ENCODE peak calls at places on chromosomes 4 and X, in ten cellular contexts. One of them, this sample, is unnamed.

GRCh38 chr4:151287409-151287808 is 10.4 kb downstream of the PRSS48 start:
- DNase-seq in upper lobe of right lung: no peak
- DNase-seq in OCI-LY7: no peak
- DNase-seq in right atrium auricular region: no peak
- DNase-seq in AG04449: no peak
- DNase-seq in H9: no peak
- DNase-seq in progenitor cell of endocrine pancreas: no peak
- DNase-seq in CD8-positive, alpha-beta T cell: no peak
- DNase-seq in CD4-positive, alpha-beta T cell: no peak
- DNase-seq in Peyer's patch: no peak
- DNase-seq in this sample: no peak

GRCh38 chr4:7581477-7581876 is 146.7 kb upstream of the PSAPL1 start:
- DNase-seq in upper lobe of right lung: no peak
- DNase-seq in OCI-LY7: peak
- DNase-seq in right atrium auricular region: no peak
- DNase-seq in AG04449: no peak
- DNase-seq in H9: peak
- DNase-seq in progenitor cell of endocrine pancreas: peak
- DNase-seq in CD8-positive, alpha-beta T cell: peak
- DNase-seq in CD4-positive, alpha-beta T cell: no peak
- DNase-seq in Peyer's patch: no peak
- DNase-seq in this sample: no peak

GRCh38 chr4:57342406-57342805 is 232.2 kb upstream of the IGFBP7 start:
- DNase-seq in upper lobe of right lung: no peak
- DNase-seq in OCI-LY7: no peak
- DNase-seq in right atrium auricular region: no peak
- DNase-seq in AG04449: no peak
- DNase-seq in H9: no peak
- DNase-seq in progenitor cell of endocrine pancreas: no peak
- DNase-seq in CD8-positive, alpha-beta T cell: no peak
- DNase-seq in CD4-positive, alpha-beta T cell: no peak
- DNase-seq in Peyer's patch: no peak
- DNase-seq in this sample: no peak

GRCh38 chrX:109312757-109313156 is 169.1 kb downstream of the GUCY2F start:
- DNase-seq in upper lobe of right lung: no peak
- DNase-seq in OCI-LY7: no peak
- DNase-seq in right atrium auricular region: no peak
- DNase-seq in AG04449: no peak
- DNase-seq in H9: no peak
- DNase-seq in progenitor cell of endocrine pancreas: no peak
- DNase-seq in CD8-positive, alpha-beta T cell: no peak
- DNase-seq in CD4-positive, alpha-beta T cell: no peak
- DNase-seq in Peyer's patch: no peak
- DNase-seq in this sample: no peak

GRCh38 chr4:9898596-9899345 is 117.3 kb downstream of the DRD5 start:
- DNase-seq in upper lobe of right lung: no peak
- DNase-seq in OCI-LY7: no peak
- DNase-seq in right atrium auricular region: peak
- DNase-seq in AG04449: no peak
- DNase-seq in H9: peak
- DNase-seq in progenitor cell of endocrine pancreas: peak
- DNase-seq in CD8-positive, alpha-beta T cell: no peak
- DNase-seq in CD4-positive, alpha-beta T cell: no peak
- DNase-seq in Peyer's patch: no peak
- DNase-seq in this sample: peak

GRCh38 chr4:151922306-151922705 is 161.5 kb upstream of the GATB start:
- DNase-seq in upper lobe of right lung: no peak
- DNase-seq in OCI-LY7: no peak
- DNase-seq in right atrium auricular region: no peak
- DNase-seq in AG04449: no peak
- DNase-seq in H9: no peak
- DNase-seq in progenitor cell of endocrine pancreas: no peak
- DNase-seq in CD8-positive, alpha-beta T cell: no peak
- DNase-seq in CD4-positive, alpha-beta T cell: no peak
- DNase-seq in Peyer's patch: no peak
- DNase-seq in this sample: no peak

GRCh38 chrX:141928432-141928831 is 24.7 kb downstream of the MAGEC1 start:
- DNase-seq in upper lobe of right lung: no peak
- DNase-seq in OCI-LY7: no peak
- DNase-seq in right atrium auricular region: no peak
- DNase-seq in AG04449: no peak
- DNase-seq in H9: no peak
- DNase-seq in progenitor cell of endocrine pancreas: no peak
- DNase-seq in CD8-positive, alpha-beta T cell: no peak
- DNase-seq in CD4-positive, alpha-beta T cell: no peak
- DNase-seq in Peyer's patch: no peak
- DNase-seq in this sample: no peak

GRCh38 chrX:19579485-19579884 is 64.2 kb upstream of the MAP3K15 start:
- DNase-seq in upper lobe of right lung: no peak
- DNase-seq in OCI-LY7: no peak
- DNase-seq in right atrium auricular region: no peak
- DNase-seq in AG04449: no peak
- DNase-seq in H9: no peak
- DNase-seq in progenitor cell of endocrine pancreas: no peak
- DNase-seq in CD8-positive, alpha-beta T cell: no peak
- DNase-seq in CD4-positive, alpha-beta T cell: no peak
- DNase-seq in Peyer's patch: no peak
- DNase-seq in this sample: no peak

GRCh38 chr4:137558951-137559350 is 26.7 kb upstream of the PCDH18 start:
- DNase-seq in upper lobe of right lung: no peak
- DNase-seq in OCI-LY7: no peak
- DNase-seq in right atrium auricular region: no peak
- DNase-seq in AG04449: peak
- DNase-seq in H9: no peak
- DNase-seq in progenitor cell of endocrine pancreas: no peak
- DNase-seq in CD8-positive, alpha-beta T cell: no peak
- DNase-seq in CD4-positive, alpha-beta T cell: no peak
- DNase-seq in Peyer's patch: no peak
- DNase-seq in this sample: peak

GRCh38 chrX:70168238-70169188 is 8.8 kb upstream of the DGAT2L6 start:
- DNase-seq in upper lobe of right lung: no peak
- DNase-seq in OCI-LY7: peak
- DNase-seq in right atrium auricular region: no peak
- DNase-seq in AG04449: peak
- DNase-seq in H9: peak
- DNase-seq in progenitor cell of endocrine pancreas: no peak
- DNase-seq in CD8-positive, alpha-beta T cell: no peak
- DNase-seq in CD4-positive, alpha-beta T cell: no peak
- DNase-seq in Peyer's patch: no peak
- DNase-seq in this sample: peak

GRCh38 chr4:95549246-95550138 is 719 bp upstream of the UNC5C start:
- DNase-seq in upper lobe of right lung: peak
- DNase-seq in OCI-LY7: no peak
- DNase-seq in right atrium auricular region: peak
- DNase-seq in AG04449: no peak
- DNase-seq in H9: peak
- DNase-seq in progenitor cell of endocrine pancreas: peak
- DNase-seq in CD8-positive, alpha-beta T cell: no peak
- DNase-seq in CD4-positive, alpha-beta T cell: no peak
- DNase-seq in Peyer's patch: peak
- DNase-seq in this sample: peak

GRCh38 chr4:71772592-71772991 is 11.3 kb downstream of the GC start:
- DNase-seq in upper lobe of right lung: no peak
- DNase-seq in OCI-LY7: no peak
- DNase-seq in right atrium auricular region: no peak
- DNase-seq in AG04449: no peak
- DNase-seq in H9: no peak
- DNase-seq in progenitor cell of endocrine pancreas: no peak
- DNase-seq in CD8-positive, alpha-beta T cell: no peak
- DNase-seq in CD4-positive, alpha-beta T cell: no peak
- DNase-seq in Peyer's patch: no peak
- DNase-seq in this sample: no peak

GRCh38 chr4:165505991-165506779 is 127.4 kb downstream of the CPE start:
- DNase-seq in upper lobe of right lung: no peak
- DNase-seq in OCI-LY7: no peak
- DNase-seq in right atrium auricular region: no peak
- DNase-seq in AG04449: no peak
- DNase-seq in H9: no peak
- DNase-seq in progenitor cell of endocrine pancreas: no peak
- DNase-seq in CD8-positive, alpha-beta T cell: no peak
- DNase-seq in CD4-positive, alpha-beta T cell: no peak
- DNase-seq in Peyer's patch: no peak
- DNase-seq in this sample: no peak

GRCh38 chr4:87118826-87119225 is 101.6 kb downstream of the KLHL8 start:
- DNase-seq in upper lobe of right lung: no peak
- DNase-seq in OCI-LY7: peak
- DNase-seq in right atrium auricular region: no peak
- DNase-seq in AG04449: no peak
- DNase-seq in H9: no peak
- DNase-seq in progenitor cell of endocrine pancreas: no peak
- DNase-seq in CD8-positive, alpha-beta T cell: no peak
- DNase-seq in CD4-positive, alpha-beta T cell: no peak
- DNase-seq in Peyer's patch: no peak
- DNase-seq in this sample: no peak

GRCh38 chr4:6943012-6943869 is 33.6 kb downstream of the TBC1D14 start:
- DNase-seq in upper lobe of right lung: no peak
- DNase-seq in OCI-LY7: no peak
- DNase-seq in right atrium auricular region: no peak
- DNase-seq in AG04449: no peak
- DNase-seq in H9: no peak
- DNase-seq in progenitor cell of endocrine pancreas: no peak
- DNase-seq in CD8-positive, alpha-beta T cell: no peak
- DNase-seq in CD4-positive, alpha-beta T cell: no peak
- DNase-seq in Peyer's patch: no peak
- DNase-seq in this sample: peak

GRCh38 chr4:53706422-53707032 is 115.2 kb upstream of the LNX1 start:
- DNase-seq in upper lobe of right lung: no peak
- DNase-seq in OCI-LY7: peak
- DNase-seq in right atrium auricular region: no peak
- DNase-seq in AG04449: no peak
- DNase-seq in H9: no peak
- DNase-seq in progenitor cell of endocrine pancreas: no peak
- DNase-seq in CD8-positive, alpha-beta T cell: no peak
- DNase-seq in CD4-positive, alpha-beta T cell: no peak
- DNase-seq in Peyer's patch: no peak
- DNase-seq in this sample: peak

GRCh38 chr4:121900132-121900983 is 30.1 kb upstream of the BBS7 start:
- DNase-seq in upper lobe of right lung: no peak
- DNase-seq in OCI-LY7: peak
- DNase-seq in right atrium auricular region: no peak
- DNase-seq in AG04449: peak
- DNase-seq in H9: peak
- DNase-seq in progenitor cell of endocrine pancreas: peak
- DNase-seq in CD8-positive, alpha-beta T cell: peak
- DNase-seq in CD4-positive, alpha-beta T cell: peak
- DNase-seq in Peyer's patch: peak
- DNase-seq in this sample: peak

GRCh38 chr4:77734928-77735327 is 84.2 kb downstream of the CNOT6L start:
- DNase-seq in upper lobe of right lung: no peak
- DNase-seq in OCI-LY7: peak
- DNase-seq in right atrium auricular region: no peak
- DNase-seq in AG04449: peak
- DNase-seq in H9: no peak
- DNase-seq in progenitor cell of endocrine pancreas: no peak
- DNase-seq in CD8-positive, alpha-beta T cell: peak
- DNase-seq in CD4-positive, alpha-beta T cell: no peak
- DNase-seq in Peyer's patch: no peak
- DNase-seq in this sample: peak

GRCh38 chr4:33184684-33185083 is 2464.5 kb downstream of the PCDH7 start:
- DNase-seq in upper lobe of right lung: no peak
- DNase-seq in OCI-LY7: no peak
- DNase-seq in right atrium auricular region: no peak
- DNase-seq in AG04449: no peak
- DNase-seq in H9: no peak
- DNase-seq in progenitor cell of endocrine pancreas: no peak
- DNase-seq in CD8-positive, alpha-beta T cell: no peak
- DNase-seq in CD4-positive, alpha-beta T cell: no peak
- DNase-seq in Peyer's patch: no peak
- DNase-seq in this sample: no peak

GRCh38 chrX:83845397-83845796 is 15.5 kb upstream of the CYLC1 start:
- DNase-seq in upper lobe of right lung: no peak
- DNase-seq in OCI-LY7: peak
- DNase-seq in right atrium auricular region: no peak
- DNase-seq in AG04449: no peak
- DNase-seq in H9: no peak
- DNase-seq in progenitor cell of endocrine pancreas: no peak
- DNase-seq in CD8-positive, alpha-beta T cell: no peak
- DNase-seq in CD4-positive, alpha-beta T cell: no peak
- DNase-seq in Peyer's patch: no peak
- DNase-seq in this sample: peak
- TF ChIP-seq CTCF in upper lobe of right lung: peak
- TF ChIP-seq CTCF in OCI-LY7: peak
- TF ChIP-seq CTCF in right atrium auricular region: peak
- TF ChIP-seq CTCF in AG04449: peak
- TF ChIP-seq CTCF in H9: peak
- TF ChIP-seq CTCF in progenitor cell of endocrine pancreas: peak
- TF ChIP-seq CTCF in CD8-positive, alpha-beta T cell: peak
- TF ChIP-seq CTCF in CD4-positive, alpha-beta T cell: peak
- TF ChIP-seq CTCF in Peyer's patch: peak
- TF ChIP-seq CTCF in this sample: peak

DNA sequence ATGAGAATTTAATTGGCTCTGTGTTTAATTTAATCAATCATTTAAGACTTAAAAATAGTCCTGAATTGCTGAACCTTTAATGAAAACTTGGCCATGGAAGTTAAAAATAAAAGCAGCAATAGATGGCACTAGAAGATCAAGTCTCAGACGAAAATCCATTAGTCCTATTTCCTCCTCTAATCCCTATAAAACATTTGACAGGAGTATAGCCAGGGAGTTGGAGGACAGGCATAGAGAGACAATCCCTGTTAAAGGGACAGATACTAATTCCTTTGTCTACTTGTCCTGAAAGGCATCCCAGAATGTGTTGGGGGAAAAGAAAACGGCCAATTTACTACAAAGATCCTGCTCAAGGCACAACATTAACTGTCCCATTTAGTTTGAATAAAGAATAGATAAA is 276.3 kb upstream of the TACR3 start:
- DNase-seq in upper lobe of right lung: no peak
- DNase-seq in OCI-LY7: no peak
- DNase-seq in right atrium auricular region: no peak
- DNase-seq in AG04449: no peak
- DNase-seq in H9: no peak
- DNase-seq in progenitor cell of endocrine pancreas: no peak
- DNase-seq in CD8-positive, alpha-beta T cell: no peak
- DNase-seq in CD4-positive, alpha-beta T cell: no peak
- DNase-seq in Peyer's patch: no peak
- DNase-seq in this sample: no peak
- TF ChIP-seq CTCF in upper lobe of right lung: no peak
- TF ChIP-seq CTCF in OCI-LY7: no peak
- TF ChIP-seq CTCF in right atrium auricular region: no peak
- TF ChIP-seq CTCF in AG04449: no peak
- TF ChIP-seq CTCF in H9: no peak
- TF ChIP-seq CTCF in progenitor cell of endocrine pancreas: peak
- TF ChIP-seq CTCF in CD8-positive, alpha-beta T cell: no peak
- TF ChIP-seq CTCF in CD4-positive, alpha-beta T cell: no peak
- TF ChIP-seq CTCF in Peyer's patch: peak
- TF ChIP-seq CTCF in this sample: no peak

GRCh38 chr4:154608555-154609252 is 3.8 kb downstream of the FGG start:
- DNase-seq in upper lobe of right lung: no peak
- DNase-seq in OCI-LY7: no peak
- DNase-seq in right atrium auricular region: no peak
- DNase-seq in AG04449: no peak
- DNase-seq in H9: no peak
- DNase-seq in progenitor cell of endocrine pancreas: no peak
- DNase-seq in CD8-positive, alpha-beta T cell: no peak
- DNase-seq in CD4-positive, alpha-beta T cell: no peak
- DNase-seq in Peyer's patch: no peak
- DNase-seq in this sample: no peak
- TF ChIP-seq CTCF in upper lobe of right lung: no peak
- TF ChIP-seq CTCF in OCI-LY7: no peak
- TF ChIP-seq CTCF in right atrium auricular region: no peak
- TF ChIP-seq CTCF in AG04449: no peak
- TF ChIP-seq CTCF in H9: no peak
- TF ChIP-seq CTCF in progenitor cell of endocrine pancreas: no peak
- TF ChIP-seq CTCF in CD8-positive, alpha-beta T cell: no peak
- TF ChIP-seq CTCF in CD4-positive, alpha-beta T cell: no peak
- TF ChIP-seq CTCF in Peyer's patch: no peak
- TF ChIP-seq CTCF in this sample: no peak

GRCh38 chr4:59247032-59247431 is 1953.1 kb upstream of the ADGRL3 start:
- DNase-seq in upper lobe of right lung: no peak
- DNase-seq in OCI-LY7: peak
- DNase-seq in right atrium auricular region: no peak
- DNase-seq in AG04449: no peak
- DNase-seq in H9: no peak
- DNase-seq in progenitor cell of endocrine pancreas: no peak
- DNase-seq in CD8-positive, alpha-beta T cell: no peak
- DNase-seq in CD4-positive, alpha-beta T cell: no peak
- DNase-seq in Peyer's patch: no peak
- DNase-seq in this sample: no peak
- TF ChIP-seq CTCF in upper lobe of right lung: peak
- TF ChIP-seq CTCF in OCI-LY7: peak
- TF ChIP-seq CTCF in right atrium auricular region: peak
- TF ChIP-seq CTCF in AG04449: no peak
- TF ChIP-seq CTCF in H9: peak
- TF ChIP-seq CTCF in progenitor cell of endocrine pancreas: peak
- TF ChIP-seq CTCF in CD8-positive, alpha-beta T cell: no peak
- TF ChIP-seq CTCF in CD4-positive, alpha-beta T cell: no peak
- TF ChIP-seq CTCF in Peyer's patch: no peak
- TF ChIP-seq CTCF in this sample: no peak